ENCODE peak calls at places on chromosomes 6 and 20, in nine cellular contexts. H is colonic mucosa, T is lower leg skin, E is AG10803, P is fibroblast of mammary gland, F is astrocyte of the cerebellum, K is tibial nerve, A is heart right ventricle, I is prostate gland. L is an unnamed sample.

GRCh38 chr6:131995924-131996323 is 44.8 kb upstream of the CCN2 start:
- DNase-seq in H (no peak), T (no peak), E (peak; percentile 74), P (peak; percentile 93), F (peak; percentile 54), K (no peak), A (no peak), I (no peak), L (peak; percentile 39)

GRCh38 chr6:32087574-32088486 is 21.3 kb downstream of the TNXB start:
- DNase-seq in H (peak; percentile 87), T (no peak), E (peak; percentile 27), P (peak; percentile 67), F (no peak), K (peak; percentile 81), A (peak; percentile 88), I (peak; percentile 73), L (peak; percentile 30)

GRCh38 chr20:47295921-47296426 is 60.5 kb downstream of the ZMYND8 start:
- DNase-seq in H (no peak), T (no peak), E (no peak), P (no peak), F (no peak), K (no peak), A (no peak), I (no peak), L (no peak)

GRCh38 chr6:163419413-163420314 is 5.1 kb downstream of the QKI start:
- DNase-seq in H (no peak), T (no peak), E (peak; percentile 60), P (peak; percentile 70), F (no peak), K (no peak), A (no peak), I (no peak), L (no peak)

GRCh38 chr6:90198758-90199425 is 97.8 kb downstream of the BACH2 start:
- DNase-seq in H (no peak), T (no peak), E (no peak), P (no peak), F (no peak), K (no peak), A (no peak), I (no peak), L (no peak)

GRCh38 chr20:47792021-47792618 is 6.8 kb upstream of the SULF2 start:
- DNase-seq in H (no peak), T (peak; percentile 87), E (peak; percentile 97), P (peak; percentile 98), F (peak; percentile 98), K (peak; percentile 72), A (peak; percentile 48), I (peak; percentile 77), L (peak; percentile 70)

GRCh38 chr6:95581073-95581472 is 3.7 kb downstream of the MANEA start:
- DNase-seq in H (no peak), T (no peak), E (no peak), P (peak; percentile 55), F (no peak), K (no peak), A (no peak), I (no peak), L (no peak)

GRCh38 chr6:44762496-44762895 is 375.0 kb downstream of the CDC5L start:
- DNase-seq in H (no peak), T (no peak), E (peak; percentile 37), P (no peak), F (no peak), K (no peak), A (no peak), I (no peak), L (no peak)

GRCh38 chr6:156827382-156827781 is 50.2 kb downstream of the ARID1B start:
- DNase-seq in H (no peak), T (no peak), E (peak; percentile 53), P (peak; percentile 92), F (no peak), K (no peak), A (no peak), I (no peak), L (no peak)

GRCh38 chr20:25277941-25278521 is 30.1 kb downstream of the PYGB start:
- DNase-seq in H (no peak), T (no peak), E (no peak), P (no peak), F (no peak), K (peak; percentile 1), A (no peak), I (no peak), L (no peak)

GRCh38 chr6:34922177-34922663 is 33.2 kb downstream of the ANKS1A start:
- DNase-seq in H (no peak), T (no peak), E (peak; percentile 62), P (peak; percentile 84), F (no peak), K (no peak), A (no peak), I (no peak), L (no peak)

GRCh38 chr6:154292855-154293519 is 63.6 kb downstream of the IPCEF1 start:
- DNase-seq in H (no peak), T (no peak), E (peak; percentile 50), P (peak; percentile 54), F (no peak), K (no peak), A (no peak), I (no peak), L (no peak)

DNA sequence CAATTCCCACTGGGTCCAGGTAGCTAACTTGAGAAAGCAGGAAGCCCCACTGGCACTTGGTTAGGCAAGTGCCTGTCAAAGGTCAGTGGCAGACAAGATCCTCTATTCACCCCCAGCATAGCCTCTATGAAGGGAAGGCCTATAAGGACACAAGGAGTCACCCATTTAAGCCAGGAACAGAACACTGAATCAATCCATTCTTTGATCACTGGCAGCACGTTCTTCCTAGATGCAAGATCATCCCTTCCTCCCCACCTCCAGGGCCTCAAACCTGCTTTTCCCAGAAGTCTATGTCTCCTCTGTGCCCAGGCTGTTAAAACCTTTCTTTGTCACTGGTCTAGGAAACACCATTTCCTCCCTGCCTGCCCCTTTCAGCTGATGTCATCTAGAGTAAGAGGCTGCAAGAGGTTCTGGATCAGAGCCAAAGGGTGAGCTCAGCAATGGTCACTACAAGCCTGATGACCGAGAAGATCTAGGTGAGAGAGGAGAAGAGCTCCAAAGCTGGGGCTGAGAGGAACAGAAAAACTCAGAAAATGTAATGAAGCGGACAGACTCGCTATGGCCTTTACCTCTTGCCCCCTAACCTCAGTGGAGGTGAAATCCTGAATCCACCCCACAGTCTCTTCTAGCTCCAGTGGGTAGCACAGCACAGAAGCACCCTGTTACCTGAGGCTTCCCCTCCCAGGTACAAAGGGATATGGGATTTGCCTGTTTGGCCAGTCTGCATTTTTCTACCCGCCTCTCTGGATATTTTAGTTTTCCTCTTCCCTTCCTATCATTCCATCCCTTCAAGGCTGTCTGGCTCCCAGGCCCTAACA is 1.8 kb downstream of the GTPBP2 start:
- DNase-seq in H (peak; percentile 81), T (peak; percentile 75), E (peak; percentile 97), P (peak; percentile 98), F (peak; percentile 82), K (peak; percentile 60), A (no peak), I (peak; percentile 28), L (peak; percentile 77)
- H3K4me3 ChIP-seq in H (no peak overlapping the region), T (no peak overlapping the region), E (peak overlapping the region; percentile 97), P (peak overlapping the region; percentile 33), F (peak overlapping the region; percentile 9), K (no peak overlapping the region), A (peak overlapping the region; percentile 96), I (no peak overlapping the region), L (peak overlapping the region; percentile 23)

DNA sequence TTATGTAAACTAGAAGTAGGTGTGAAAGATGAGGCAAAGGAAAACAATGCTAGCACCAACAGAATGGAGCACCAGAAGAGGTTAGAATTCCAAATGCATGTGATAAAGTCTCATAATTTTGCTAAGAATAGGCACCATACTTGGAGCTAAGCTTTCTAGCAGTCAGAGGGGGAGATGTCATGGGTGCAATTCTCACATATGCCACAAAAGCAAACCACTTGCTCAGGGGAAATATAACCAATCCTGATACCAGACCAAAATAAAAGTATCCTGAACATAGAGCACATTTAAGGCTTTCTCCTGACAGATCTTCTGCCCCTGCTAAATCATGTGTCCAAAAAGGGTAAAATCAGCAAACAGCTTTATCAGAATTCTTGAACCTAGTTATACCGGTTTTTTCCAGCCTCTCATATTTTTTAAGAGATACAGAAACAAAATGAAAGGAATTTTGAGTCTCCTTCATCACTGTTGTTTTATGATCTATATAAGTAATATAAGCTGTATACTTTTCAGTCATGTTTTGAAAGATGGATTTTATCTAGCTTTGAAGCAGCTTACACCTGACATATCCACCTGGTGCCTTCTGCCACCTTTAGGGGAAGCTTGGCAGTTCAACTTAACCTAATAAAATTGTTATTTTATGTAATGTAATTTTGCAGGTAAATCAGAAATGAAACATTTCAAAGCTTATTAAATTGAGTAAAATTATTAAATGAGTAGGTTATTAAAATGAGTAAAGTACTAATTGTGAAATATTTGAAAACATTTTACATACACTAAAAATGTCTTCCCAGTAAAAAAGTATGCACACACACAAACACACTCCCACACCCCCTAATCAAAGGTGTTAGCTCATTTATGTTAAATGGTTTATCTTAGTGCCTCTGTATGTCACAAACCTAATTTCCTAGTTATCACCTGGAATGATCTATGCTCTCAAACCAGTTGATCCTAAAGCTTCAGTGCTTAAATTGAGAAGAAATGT is 2.8 kb downstream of the SPO11 start:
- DNase-seq in H (no peak), T (no peak), E (no peak), P (no peak), F (no peak), K (no peak), A (no peak), I (no peak), L (no peak)
- TF ChIP-seq CTCF in H (no peak), T (no peak), E (no peak), P (no peak), F (peak; percentile 12), K (no peak), A (peak; percentile 16), I (peak; percentile 63), L (peak; percentile 37)

DNA sequence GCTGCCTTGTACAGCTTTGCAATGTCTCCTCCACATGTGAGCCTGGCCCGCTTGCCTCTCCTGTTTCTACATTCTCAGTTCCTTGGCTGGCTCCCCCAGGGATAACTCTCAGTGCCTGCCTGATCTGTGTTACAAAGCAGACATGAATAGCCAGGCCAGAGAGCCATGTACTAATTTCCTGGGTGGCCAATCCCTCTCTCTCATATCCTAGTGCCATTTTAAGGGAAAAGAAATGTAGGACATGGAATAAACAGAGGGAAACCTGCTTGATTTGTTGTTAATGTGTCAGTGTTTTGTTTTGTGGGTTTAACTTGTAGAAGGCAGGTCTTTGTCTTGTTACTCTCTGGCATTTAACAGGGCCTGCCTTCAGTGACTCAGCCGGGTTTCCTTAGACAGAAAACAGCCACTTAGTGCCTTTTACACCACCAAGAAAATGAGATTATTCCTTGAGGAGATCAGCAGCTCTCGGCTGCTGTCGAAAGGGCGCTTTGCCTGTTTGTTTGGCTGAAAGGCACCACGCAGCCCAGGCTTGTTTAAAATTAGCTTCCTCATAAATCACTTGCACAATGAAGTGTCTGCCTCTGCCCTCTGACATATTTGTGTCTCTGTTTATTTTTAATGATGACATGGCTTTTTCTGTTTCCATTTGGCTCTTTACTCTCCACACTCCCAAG is 702.7 kb downstream of the MAFB start:
- DNase-seq in H (peak; percentile 27), T (peak; percentile 78), E (peak; percentile 53), P (peak; percentile 58), F (peak; percentile 5), K (peak; percentile 45), A (peak; percentile 55), I (peak; percentile 20), L (no peak)
- H3K4me3 ChIP-seq in H (no peak overlapping the region), T (no peak overlapping the region), E (no peak overlapping the region), P (no peak overlapping the region), F (no peak overlapping the region), K (no peak overlapping the region), A (no peak overlapping the region), I (no peak overlapping the region), L (no peak overlapping the region)

GRCh38 chr20:3173582-3174441 is 463 bp upstream of the LZTS3 start:
- DNase-seq in H (peak; percentile 91), T (peak; percentile 80), E (peak; percentile 69), P (peak; percentile 59), F (peak; percentile 29), K (peak; percentile 83), A (peak; percentile 94), I (peak; percentile 84), L (no peak)
- TF ChIP-seq CTCF in H (no peak), T (no peak), E (peak; percentile 26), P (no peak), F (peak; percentile 24), K (peak; percentile 47), A (no peak), I (peak; percentile 5), L (peak; percentile 10)